ENCODE peak calls at places on chromosome 4, in ten cellular contexts. B, C, S, Y, E, W, N, Q, U and K are unnamed samples.

GRCh38 chr4:180900781-180901180 is 1342.4 kb upstream of the TENM3 start:
- DNase-seq in B (no peak), C (no peak), S (no peak), Y (no peak), E (no peak), W (no peak), N (no peak), Q (no peak), U (no peak), K (no peak)

GRCh38 chr4:39394706-39395105 is 12.0 kb upstream of the KLB start:
- DNase-seq in B (no peak), C (no peak), S (no peak), Y (no peak), E (no peak), W (no peak), N (no peak), Q (no peak), U (no peak), K (no peak)

GRCh38 chr4:82578935-82579334 is 17.1 kb upstream of the TMEM150C start:
- DNase-seq in B (no peak), C (no peak), S (no peak), Y (no peak), E (no peak), W (peak; percentile 35), N (no peak), Q (no peak), U (peak; percentile 3), K (no peak)

GRCh38 chr4:126916626-126917140 is 716.1 kb upstream of the INTU start:
- DNase-seq in B (no peak), C (no peak), S (peak; percentile 28), Y (no peak), E (no peak), W (no peak), N (no peak), Q (no peak), U (peak; percentile 77), K (no peak)

GRCh38 chr4:86957214-86957613 is 22.4 kb downstream of the AFF1 start:
- DNase-seq in B (no peak), C (no peak), S (no peak), Y (no peak), E (no peak), W (no peak), N (no peak), Q (no peak), U (peak; percentile 82), K (no peak)

GRCh38 chr4:139696491-139696890 is 30.9 kb downstream of the MGST2 start:
- DNase-seq in B (no peak), C (no peak), S (no peak), Y (no peak), E (no peak), W (no peak), N (no peak), Q (no peak), U (no peak), K (no peak)

GRCh38 chr4:185039508-185040273 is 21.4 kb downstream of the HELT start:
- DNase-seq in B (peak; percentile 55), C (no peak), S (peak; percentile 16), Y (no peak), E (peak; percentile 30), W (peak; percentile 78), N (peak; percentile 25), Q (no peak), U (peak; percentile 66), K (peak; percentile 23)

GRCh38 chr4:158016511-158016910 is 156.3 kb downstream of the GASK1B start:
- DNase-seq in B (no peak), C (no peak), S (no peak), Y (no peak), E (no peak), W (no peak), N (no peak), Q (no peak), U (peak; percentile 89), K (no peak)

GRCh38 chr4:52037730-52038108 is 380 bp downstream of the SGCB start:
- DNase-seq in B (peak; percentile 43), C (peak; percentile 22), S (peak; percentile 19), Y (peak; percentile 76), E (no peak), W (peak; percentile 56), N (peak; percentile 14), Q (peak; percentile 42), U (peak; percentile 45), K (peak; percentile 47)

GRCh38 chr4:89256203-89256800 is 51.3 kb downstream of the GPRIN3 start:
- DNase-seq in B (no peak), C (no peak), S (no peak), Y (no peak), E (no peak), W (no peak), N (no peak), Q (no peak), U (no peak), K (no peak)

GRCh38 chr4:56686537-56687231 is 5.6 kb upstream of the HOPX start:
- DNase-seq in B (no peak), C (no peak), S (no peak), Y (no peak), E (no peak), W (no peak), N (no peak), Q (no peak), U (no peak), K (no peak)

GRCh38 chr4:142721187-142721586 is 124.9 kb downstream of the INPP4B start:
- DNase-seq in B (no peak), C (no peak), S (no peak), Y (no peak), E (no peak), W (no peak), N (no peak), Q (no peak), U (peak; percentile 4), K (no peak)

GRCh38 chr4:78534286-78534955 is 17.1 kb upstream of the ANXA3 start:
- DNase-seq in B (no peak), C (no peak), S (no peak), Y (no peak), E (peak; percentile 69), W (no peak), N (no peak), Q (no peak), U (no peak), K (no peak)

GRCh38 chr4:146949559-146949958 is 3.9 kb upstream of the TTC29 start:
- DNase-seq in B (no peak), C (no peak), S (no peak), Y (no peak), E (no peak), W (no peak), N (no peak), Q (no peak), U (no peak), K (no peak)

GRCh38 chr4:101356928-101357327 is 9.6 kb upstream of the PPP3CA start:
- DNase-seq in B (no peak), C (no peak), S (peak; percentile 71), Y (no peak), E (peak; percentile 67), W (peak; percentile 24), N (no peak), Q (peak; percentile 43), U (peak; percentile 99), K (no peak)

GRCh38 chr4:183099537-183100297 is 660 bp downstream of the WWC2 start:
- DNase-seq in B (peak; percentile 35), C (peak; percentile 19), S (no peak), Y (peak; percentile 84), E (peak; percentile 35), W (peak; percentile 56), N (no peak), Q (peak; percentile 40), U (peak; percentile 28), K (no peak)

GRCh38 chr4:152277333-152277732 is 258.6 kb downstream of the FBXW7 start:
- DNase-seq in B (no peak), C (no peak), S (no peak), Y (no peak), E (no peak), W (no peak), N (no peak), Q (no peak), U (no peak), K (no peak)

GRCh38 chr4:95020521-95020920 is 262.8 kb downstream of the BMPR1B start:
- DNase-seq in B (no peak), C (no peak), S (no peak), Y (no peak), E (no peak), W (no peak), N (no peak), Q (no peak), U (no peak), K (no peak)

GRCh38 chr4:112321768-112322684 is 24.9 kb downstream of the ALPK1 start:
- DNase-seq in B (peak; percentile 83), C (peak; percentile 63), S (peak; percentile 1), Y (no peak), E (peak; percentile 38), W (peak; percentile 76), N (peak; percentile 61), Q (peak; percentile 52), U (peak; percentile 61), K (no peak)

GRCh38 chr4:111641813-111642579 is 503.3 kb upstream of the FAM241A start:
- DNase-seq in B (peak; percentile 29), C (peak; percentile 60), S (peak; percentile 86), Y (no peak), E (peak; percentile 87), W (peak; percentile 88), N (no peak), Q (peak; percentile 44), U (peak; percentile 96), K (peak; percentile 5)

GRCh38 chr4:28436191-28437080 is 1575.8 kb downstream of the STIM2 start:
- DNase-seq in B (no peak), C (no peak), S (no peak), Y (no peak), E (no peak), W (no peak), N (no peak), Q (no peak), U (no peak), K (no peak)

GRCh38 chr4:56049428-56050212 is 100.9 kb downstream of the CEP135 start:
- DNase-seq in B (peak; percentile 31), C (peak; percentile 33), S (no peak), Y (peak; percentile 82), E (no peak), W (peak; percentile 68), N (no peak), Q (no peak), U (peak; percentile 17), K (no peak)

GRCh38 chr4:3870567-3870962 is 104.4 kb downstream of the ADRA2C start:
- DNase-seq in B (no peak), C (no peak), S (no peak), Y (no peak), E (no peak), W (no peak), N (no peak), Q (peak; percentile 16), U (no peak), K (no peak)